ENCODE peak calls at places on chromosome 11, in seven cellular contexts. I, P, O, C, S, K and Y are unnamed samples.

GRCh38 chr11:77776455-77776854 is 44.1 kb downstream of the RSF1 start:
- DNase-seq in S (peak; percentile 39), C (no peak), P (no peak), I (no peak), K (no peak), O (peak; percentile 34), Y (peak; percentile 6)

GRCh38 chr11:47099213-47099917 is 77.3 kb downstream of the ARFGAP2 start:
- DNase-seq in I (no peak), K (no peak), P (no peak), S (no peak), O (peak; percentile 6), C (no peak), Y (no peak)

GRCh38 chr11:39374963-39375698 is 2084.3 kb downstream of the LRRC4C start:
- DNase-seq in P (no peak), I (no peak), O (peak; percentile 41), K (no peak), C (no peak), S (peak; percentile 27), Y (peak; percentile 1)

GRCh38 chr11:70581991-70582885 is 183.9 kb downstream of the CTTN start:
- DNase-seq in S (no peak), K (no peak), P (no peak), C (no peak), I (no peak), O (no peak), Y (no peak)

GRCh38 chr11:83826078-83826477 is 539.9 kb upstream of the CCDC90B start:
- DNase-seq in I (no peak), O (no peak), P (no peak), S (no peak), C (no peak), K (no peak), Y (no peak)

GRCh38 chr11:100930185-100930778 is 199.3 kb downstream of the PGR start:
- DNase-seq in C (no peak), P (no peak), S (peak; percentile 87), I (no peak), O (peak; percentile 83), K (no peak), Y (peak; percentile 45)

GRCh38 chr11:102523887-102524286 is 6.7 kb downstream of the MMP7 start:
- DNase-seq in C (no peak), O (no peak), P (no peak), K (no peak), I (no peak), S (no peak), Y (no peak)

GRCh38 chr11:81989093-81989492 is 744.6 kb downstream of the FAM181B start:
- DNase-seq in O (peak; percentile 3), C (no peak), P (no peak), K (no peak), I (no peak), S (peak; percentile 65), Y (no peak)

GRCh38 chr11:27248430-27249207 is 114.4 kb downstream of the CCDC34 start:
- DNase-seq in I (no peak), O (no peak), P (no peak), K (no peak), S (no peak), C (no peak), Y (no peak)

GRCh38 chr11:82818399-82819043 is 81.7 kb downstream of the PRCP start:
- DNase-seq in I (no peak), O (no peak), K (no peak), C (no peak), S (no peak), P (no peak), Y (no peak)

GRCh38 chr11:1825039-1825740 is 9.6 kb upstream of the SYT8 start:
- DNase-seq in I (no peak), O (no peak), C (no peak), K (no peak), P (no peak), S (no peak), Y (peak; percentile 24)

GRCh38 chr11:77530879-77531278 is 57.0 kb upstream of the PAK1 start:
- DNase-seq in I (no peak), S (no peak), P (no peak), K (no peak), O (no peak), C (no peak), Y (no peak)

GRCh38 chr11:47443028-47443700 is 5.8 kb downstream of the RAPSN start:
- DNase-seq in I (no peak), O (no peak), K (no peak), S (no peak), C (no peak), P (no peak), Y (no peak)

GRCh38 chr11:126345759-126346585 is 9.5 kb upstream of the ST3GAL4 start:
- DNase-seq in K (no peak), O (peak; percentile 66), P (no peak), C (no peak), I (no peak), S (peak; percentile 63), Y (no peak)

GRCh38 chr11:64339754-64340408 is at the start of gene CCDC88B:
- DNase-seq in O (no peak), P (peak; percentile 67), S (no peak), C (peak; percentile 77), I (peak; percentile 54), K (no peak), Y (no peak)

GRCh38 chr11:75386912-75387311 is 12.4 kb upstream of the RPS3 start:
- DNase-seq in S (no peak), P (no peak), O (no peak), C (no peak), I (no peak), K (no peak), Y (no peak)